ENCODE peak calls at places on chromosomes 13 and 19, in nine cellular contexts. Z is cardiac muscle cell, V is SK-N-SH, Y is brain microvascular endothelial cell, X is choroid plexus epithelial cell, F is fibroblast of lung, H is left lung, B is astrocyte of the cerebellum, Q is K562. W is an unnamed sample.

GRCh38 chr13:51715613-51716012 is 88.3 kb downstream of the DHRS12 start:
- DNase-seq in Q (no peak), X (no peak), V (no peak), F (no peak), Z (no peak), H (no peak), B (no peak), Y (no peak), W (peak; percentile 84)

GRCh38 chr13:59012731-59013130 is 1151.0 kb downstream of the DIAPH3 start:
- DNase-seq in X (no peak), V (no peak), Y (no peak), F (no peak), B (no peak), Z (no peak), Q (no peak), H (no peak), W (no peak)

GRCh38 chr13:64255988-64256387 is 2840.3 kb upstream of the PCDH20 start:
- DNase-seq in Y (no peak), X (no peak), V (no peak), Q (no peak), Z (no peak), H (no peak), F (no peak), B (no peak), W (no peak)

GRCh38 chr19:1408300-1409203 is 1.2 kb downstream of the DAZAP1 start:
- DNase-seq in X (peak; percentile 78), F (peak; percentile 47), V (peak; percentile 71), Q (peak; percentile 66), Y (peak; percentile 37), H (peak; percentile 89), B (no peak), Z (peak; percentile 70), W (peak; percentile 51)

GRCh38 chr19:32558607-32559228 is 22.3 kb upstream of the PDCD5 start:
- DNase-seq in Q (no peak), F (no peak), B (no peak), Y (no peak), H (no peak), Z (no peak), V (no peak), X (no peak), W (no peak)

GRCh38 chr13:32225494-32225931 is 89.7 kb downstream of the ZAR1L start:
- DNase-seq in H (no peak), Q (no peak), Z (no peak), B (peak; percentile 80), F (peak; percentile 69), X (peak; percentile 87), V (no peak), Y (peak; percentile 31), W (no peak)

GRCh38 chr19:3047307-3048189 is 14.7 kb downstream of the TLE5 start:
- DNase-seq in F (peak; percentile 89), B (peak; percentile 24), Z (peak; percentile 80), Q (peak; percentile 78), Y (peak; percentile 66), X (peak; percentile 83), V (peak; percentile 67), H (peak; percentile 84), W (peak; percentile 78)

GRCh38 chr19:13153627-13154240 is 3.5 kb downstream of the IER2 start:
- DNase-seq in V (no peak), X (peak; percentile 70), Z (peak; percentile 49), H (peak; percentile 86), Y (no peak), B (no peak), Q (peak; percentile 60), F (peak; percentile 51), W (no peak)

GRCh38 chr19:708154-709141 is at the start of gene PALM:
- DNase-seq in X (no peak), B (no peak), Q (peak; percentile 82), V (peak; percentile 90), F (no peak), Z (peak; percentile 81), Y (no peak), H (no peak), W (no peak)

GRCh38 chr19:33699754-33700407 is 78.1 kb downstream of the CHST8 start:
- DNase-seq in Z (no peak), V (no peak), B (no peak), F (no peak), Y (no peak), Q (no peak), X (no peak), H (no peak), W (no peak)

GRCh38 chr19:46015080-46015960 is 7.5 kb downstream of the PGLYRP1 start:
- DNase-seq in X (peak; percentile 18), Y (no peak), V (peak; percentile 93), H (peak; percentile 94), B (no peak), F (peak; percentile 17), Q (peak; percentile 73), Z (peak; percentile 77), W (peak; percentile 83)

GRCh38 chr19:32372726-32373613 is 27.6 kb downstream of the ZNF507 start:
- DNase-seq in Z (no peak), V (no peak), B (no peak), F (no peak), Q (no peak), X (no peak), H (no peak), Y (peak; percentile 34), W (no peak)

GRCh38 chr13:75178436-75178835 is 303.5 kb downstream of the TBC1D4 start:
- DNase-seq in Q (no peak), V (no peak), Y (no peak), F (no peak), Z (no peak), X (no peak), B (no peak), H (no peak), W (peak; percentile 72)

DNA sequence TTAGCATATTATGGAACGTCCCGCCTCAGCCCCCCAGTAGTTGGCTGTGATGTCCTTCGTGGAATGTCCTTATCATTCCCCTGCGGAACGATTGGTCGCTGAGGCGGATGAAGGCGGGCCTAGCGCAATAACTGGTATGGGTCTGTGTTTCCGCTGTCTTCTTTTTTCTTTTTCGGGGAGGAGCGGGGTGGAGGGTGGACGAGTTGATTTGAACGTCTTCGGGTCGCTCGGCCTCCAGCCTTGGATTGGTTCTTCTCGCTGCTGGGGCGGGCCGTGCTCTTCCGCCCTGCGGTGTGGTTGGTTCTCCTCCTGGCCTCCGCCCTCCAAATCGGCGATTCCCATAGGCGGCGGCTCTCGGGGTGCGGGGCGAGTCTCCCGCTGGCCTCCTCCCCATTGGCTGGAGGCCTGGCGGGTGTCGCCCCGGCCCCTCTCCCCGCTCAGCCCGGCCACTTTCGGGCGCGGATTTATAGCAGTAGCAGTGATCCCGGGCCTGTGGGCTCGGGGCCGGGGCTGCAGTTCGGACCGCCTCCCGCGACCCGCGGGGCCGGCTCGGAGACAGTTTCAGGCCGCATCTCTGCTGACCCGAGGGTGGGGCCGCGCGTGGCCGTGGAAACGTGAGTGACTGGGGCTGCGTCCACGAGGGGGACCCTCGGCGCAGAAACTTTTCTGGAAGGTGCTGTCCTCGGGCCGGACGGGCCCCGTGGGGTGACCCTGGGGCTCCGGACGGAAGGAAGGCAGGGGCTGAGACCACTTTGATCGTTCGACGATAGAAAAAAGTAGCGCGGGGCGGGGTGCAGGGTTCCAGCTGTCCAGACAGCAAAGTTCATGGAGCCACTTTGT is 2.1 kb downstream of the ING1 start:
- DNase-seq in V (peak; percentile 96), Y (peak; percentile 100), B (peak; percentile 100), F (peak; percentile 100), Z (peak; percentile 99), H (peak; percentile 98), Q (peak; percentile 90), X (peak; percentile 100), W (peak; percentile 100)
- TF ChIP-seq CTCF in V (peak; percentile 41), Y (peak; percentile 4), B (no peak), F (peak; percentile 15), Z (peak; percentile 28), H (no peak), Q (no peak), X (peak; percentile 24), W (peak; percentile 1)

DNA sequence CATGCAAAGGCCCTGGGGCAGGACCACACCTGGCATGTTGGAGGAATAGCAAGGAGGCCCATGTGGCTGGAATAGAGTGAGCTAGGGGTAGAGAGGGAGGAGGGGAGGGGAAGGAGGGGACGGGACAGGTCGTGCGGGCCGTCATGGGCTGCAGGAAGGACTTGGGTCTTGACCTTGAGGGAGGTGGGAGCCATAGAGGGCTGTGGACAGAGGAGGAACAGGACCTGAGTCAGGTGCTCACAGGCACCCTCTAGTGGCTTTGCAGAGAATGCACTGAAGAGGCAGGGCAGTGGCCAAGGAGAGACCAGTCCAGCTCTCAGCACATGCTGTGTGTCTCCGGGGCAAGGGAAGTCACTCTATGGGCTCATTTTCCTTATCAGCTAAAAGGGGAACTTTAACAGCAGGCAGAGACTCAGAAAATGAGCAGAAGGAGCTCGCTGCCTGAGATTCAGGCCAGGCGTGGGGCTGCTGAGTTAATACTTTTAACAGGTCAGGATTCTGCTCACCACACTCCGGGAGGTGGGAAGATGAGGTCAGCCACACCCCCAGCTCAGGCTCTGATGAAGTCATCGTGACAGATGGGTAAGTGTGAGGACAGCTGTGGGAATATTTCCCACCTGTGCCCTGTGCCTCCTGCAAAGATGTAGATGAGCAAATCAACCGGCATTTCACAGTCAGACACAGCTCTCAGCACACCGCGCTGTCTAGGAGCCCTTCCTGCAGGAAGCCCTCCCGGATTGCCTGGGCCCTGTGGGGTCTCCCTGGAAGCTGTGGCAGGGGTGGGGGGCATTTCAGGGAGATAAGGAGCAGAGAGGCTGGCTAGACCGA is 6.0 kb upstream of the TNFAIP8L1 start:
- DNase-seq in H (no peak), X (peak; percentile 94), Q (peak; percentile 81), Y (peak; percentile 82), F (peak; percentile 68), Z (peak; percentile 70), B (no peak), V (peak; percentile 73), W (peak; percentile 87)
- TF ChIP-seq CTCF in H (peak; percentile 89), X (peak; percentile 93), Q (peak; percentile 94), Y (peak; percentile 95), F (peak; percentile 77), Z (peak; percentile 91), B (peak; percentile 87), V (peak; percentile 77), W (peak; percentile 88)

DNA sequence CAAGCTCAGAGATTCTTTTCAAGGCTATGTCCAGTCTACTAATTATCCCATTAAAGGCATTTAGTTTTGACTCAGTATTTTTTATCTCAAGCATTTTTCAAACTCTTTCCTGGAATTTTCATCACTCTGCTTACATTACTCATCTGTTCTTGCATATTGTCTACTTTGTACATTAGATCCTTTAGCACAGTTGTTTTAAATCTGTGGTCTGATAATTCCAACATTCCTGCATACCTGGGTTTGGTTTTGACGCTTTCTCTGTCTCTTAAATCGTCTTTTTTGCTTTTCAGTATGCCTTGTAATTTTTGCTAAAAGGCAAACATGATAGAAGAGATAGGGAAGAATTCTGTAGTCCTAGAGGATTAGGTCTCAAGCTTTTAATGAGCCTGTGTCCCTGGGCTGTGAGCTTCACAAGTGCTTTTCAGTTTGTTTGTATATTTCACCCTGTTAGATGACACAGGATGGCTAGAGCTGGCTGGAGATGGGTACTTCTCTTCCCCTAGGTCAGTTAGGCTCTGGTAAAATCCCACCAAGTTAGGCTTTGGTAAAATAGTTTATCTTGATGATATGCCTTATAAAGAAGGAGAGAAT is 46.1 kb upstream of the GPC6 start:
- DNase-seq in F (peak; percentile 41), V (no peak), H (no peak), B (peak; percentile 32), Z (no peak), Y (no peak), Q (no peak), X (peak; percentile 86), W (no peak)
- TF ChIP-seq CTCF in F (no peak), V (no peak), H (no peak), B (no peak), Z (no peak), Y (no peak), Q (no peak), X (no peak), W (no peak)

DNA sequence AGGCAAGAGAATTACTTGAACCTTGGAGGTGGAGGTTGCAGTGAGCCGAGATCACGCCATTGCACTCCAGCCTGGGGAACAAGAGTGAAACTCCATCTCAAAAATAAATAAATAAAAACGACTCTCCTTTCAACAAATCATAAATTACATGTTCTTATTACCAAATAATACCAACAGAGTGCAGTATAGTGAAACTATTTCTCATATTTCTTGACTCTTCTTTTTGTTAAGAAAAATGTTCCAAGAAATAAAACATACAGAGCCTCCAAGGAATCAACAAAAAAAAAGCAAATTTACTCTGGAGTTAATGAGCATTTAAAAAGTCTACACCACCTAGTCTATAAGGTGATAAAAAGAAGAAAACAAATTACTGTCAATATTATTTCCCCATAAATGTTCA is 188.8 kb downstream of the KLF12 start:
- DNase-seq in B (no peak), F (peak; percentile 61), Z (no peak), X (peak; percentile 54), Y (no peak), Q (no peak), H (no peak), V (no peak), W (no peak)
- TF ChIP-seq CTCF in B (no peak), F (no peak), Z (no peak), X (no peak), Y (no peak), Q (no peak), H (no peak), V (peak; percentile 41), W (no peak)

W was measured in epithelial cell of esophagus.